ENCODE peak calls at places on chromosome 3, in eight cellular contexts. A, H, V, T, G, R, F and U are unnamed samples.
A peak's percentile ranks its signal among the peaks of the same experiment; 100 is the strongest.

GRCh38 chr3:133938770-133939495 is 43.3 kb upstream of the RAB6B start:
- DNase-seq in A (no peak), H (no peak), V (no peak), T (peak; percentile 60), G (no peak), R (peak; percentile 23), F (no peak), U (no peak)

GRCh38 chr3:158761350-158761749 is 29.1 kb upstream of the RARRES1 start:
- DNase-seq in A (no peak), H (no peak), V (no peak), T (no peak), G (no peak), R (no peak), F (no peak), U (no peak)

GRCh38 chr3:129182390-129183180 is 1.1 kb downstream of the CNBP start:
- DNase-seq in A (peak; percentile 66), H (peak; percentile 54), V (no peak), T (peak; percentile 45), G (peak; percentile 58), R (peak; percentile 50), F (no peak), U (no peak)

GRCh38 chr3:133943639-133944131 is 48.0 kb upstream of the RAB6B start:
- DNase-seq in A (peak; percentile 78), H (peak; percentile 96), V (no peak), T (peak; percentile 90), G (no peak), R (peak; percentile 98), F (no peak), U (no peak)

GRCh38 chr3:50620420-50620819 is 3.5 kb downstream of the MAPKAPK3 start:
- DNase-seq in A (no peak), H (no peak), V (no peak), T (no peak), G (no peak), R (no peak), F (no peak), U (no peak)

GRCh38 chr3:137988152-137988551 is 21.8 kb upstream of the CLDN18 start:
- DNase-seq in A (no peak), H (no peak), V (no peak), T (no peak), G (no peak), R (no peak), F (no peak), U (no peak)

GRCh38 chr3:177357352-177358084 is 160.2 kb upstream of the TBL1XR1 start:
- DNase-seq in A (peak; percentile 46), H (peak; percentile 88), V (peak; percentile 29), T (peak; percentile 96), G (peak; percentile 38), R (peak; percentile 89), F (no peak), U (no peak)

GRCh38 chr3:161222662-161223061 is 1.6 kb downstream of the NMD3 start:
- DNase-seq in A (peak; percentile 57), H (peak; percentile 43), V (no peak), T (no peak), G (no peak), R (peak; percentile 26), F (no peak), U (no peak)

GRCh38 chr3:55571216-55571813 is 84.2 kb upstream of the WNT5A start:
- DNase-seq in A (no peak), H (peak; percentile 37), V (no peak), T (peak; percentile 23), G (no peak), R (no peak), F (no peak), U (no peak)

GRCh38 chr3:154931484-154931883 is 148.6 kb upstream of the MME start:
- DNase-seq in A (peak; percentile 75), H (peak; percentile 25), V (no peak), T (peak; percentile 25), G (no peak), R (peak; percentile 79), F (no peak), U (no peak)

GRCh38 chr3:99384596-99384995 is 253.8 kb upstream of the COL8A1 start:
- DNase-seq in A (no peak), H (peak; percentile 53), V (no peak), T (peak; percentile 8), G (no peak), R (peak; percentile 39), F (no peak), U (no peak)

GRCh38 chr3:194483850-194484249 is 3.0 kb downstream of the ATP13A3 start:
- DNase-seq in A (no peak), H (no peak), V (no peak), T (no peak), G (no peak), R (no peak), F (no peak), U (no peak)

GRCh38 chr3:179801263-179801662 is 148.4 kb downstream of the USP13 start:
- DNase-seq in A (peak; percentile 98), H (peak; percentile 72), V (no peak), T (peak; percentile 88), G (no peak), R (peak; percentile 96), F (no peak), U (no peak)

GRCh38 chr3:9109570-9109914 is 139.9 kb downstream of the SRGAP3 start:
- DNase-seq in A (no peak), H (no peak), V (no peak), T (no peak), G (no peak), R (no peak), F (no peak), U (no peak)

GRCh38 chr3:9113040-9113439 is 136.4 kb downstream of the SRGAP3 start:
- DNase-seq in A (no peak), H (no peak), V (no peak), T (no peak), G (no peak), R (no peak), F (no peak), U (no peak)

GRCh38 chr3:9110802-9111201 is 138.6 kb downstream of the SRGAP3 start:
- DNase-seq in A (no peak), H (no peak), V (no peak), T (no peak), G (no peak), R (no peak), F (no peak), U (no peak)

GRCh38 chr3:9110316-9110715 is 139.1 kb downstream of the SRGAP3 start:
- DNase-seq in A (no peak), H (no peak), V (no peak), T (no peak), G (no peak), R (no peak), F (no peak), U (no peak)

GRCh38 chr3:9111349-9112265 is 137.8 kb downstream of the SRGAP3 start:
- DNase-seq in A (peak; percentile 34), H (no peak), V (no peak), T (no peak), G (no peak), R (peak; percentile 0), F (peak; percentile 29), U (no peak)
- TF ChIP-seq CTCF in A (peak; percentile 27), H (no peak), V (no peak), T (no peak), G (peak; percentile 11), R (no peak), F (no peak), U (no peak)

DNA sequence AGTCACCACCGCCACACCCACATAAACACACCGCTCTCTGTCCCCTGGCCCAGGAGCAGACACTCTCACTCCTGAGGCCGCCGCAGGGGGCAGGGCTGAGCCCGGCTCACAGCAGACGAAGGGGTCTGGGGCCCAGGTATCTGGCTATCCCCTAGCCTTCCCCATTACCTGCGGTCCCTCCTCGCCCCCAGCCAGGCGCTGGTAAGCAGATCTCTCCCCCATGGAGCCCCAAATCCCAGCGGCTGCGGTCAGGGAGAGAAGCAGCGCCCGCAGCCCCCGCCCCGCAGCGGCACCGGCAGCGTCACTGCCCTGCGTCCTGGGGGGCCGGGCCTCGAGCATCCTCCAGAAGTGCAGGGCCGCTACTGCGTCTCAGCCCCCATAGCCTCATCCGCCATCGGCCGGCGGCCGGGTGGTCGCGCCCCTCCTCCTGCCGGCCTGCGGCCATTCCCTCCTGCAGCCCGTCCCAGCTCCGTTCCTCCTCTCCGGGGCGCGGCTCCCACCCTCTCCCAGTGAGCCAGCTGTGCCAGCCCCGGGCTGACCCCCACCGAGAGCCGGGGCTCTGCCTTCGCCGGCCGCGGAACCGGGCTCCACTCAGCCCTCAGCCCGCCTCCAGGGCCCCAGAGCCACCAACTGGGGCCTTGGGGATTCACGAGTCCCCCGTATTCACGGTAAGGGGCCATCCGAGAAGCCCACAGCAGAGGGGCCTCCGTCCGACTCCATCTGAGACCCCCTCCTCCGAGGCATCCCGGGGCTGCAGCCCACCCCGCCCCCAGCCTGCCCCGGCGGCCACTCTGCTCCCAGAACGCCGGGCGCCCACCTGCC is 13.1 kb downstream of the TNK2 start:
- DNase-seq in A (peak; percentile 39), H (no peak), V (no peak), T (peak; percentile 49), G (peak; percentile 84), R (peak; percentile 11), F (peak; percentile 64), U (no peak)
- TF ChIP-seq CTCF in A (peak; percentile 54), H (peak; percentile 59), V (no peak), T (no peak), G (no peak), R (peak; percentile 24), F (peak; percentile 4), U (no peak)

DNA sequence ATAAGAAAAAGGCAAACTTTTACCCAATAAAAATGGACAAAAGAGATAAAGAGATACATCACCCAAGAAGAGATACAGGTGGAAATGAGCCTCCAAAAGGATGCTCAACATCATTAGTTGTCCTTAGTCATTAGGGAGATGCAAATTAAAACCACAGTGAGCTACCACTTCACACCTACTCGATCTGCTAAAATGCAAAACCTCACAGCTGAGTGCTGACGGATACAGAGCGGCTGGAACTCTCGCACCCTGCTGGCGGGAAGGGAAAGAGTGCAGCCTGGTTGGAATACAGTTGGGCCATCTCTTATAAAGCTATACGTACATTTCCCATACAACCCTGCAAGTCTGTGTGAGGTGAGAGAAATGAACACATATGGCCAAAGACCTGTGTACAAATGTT is 78.5 kb upstream of the PRR20G start:
- DNase-seq in A (no peak), H (no peak), V (no peak), T (no peak), G (no peak), R (no peak), F (no peak), U (no peak)
- TF ChIP-seq CTCF in A (peak; percentile 31), H (peak; percentile 9), V (no peak), T (no peak), G (no peak), R (peak; percentile 7), F (no peak), U (no peak)

GRCh38 chr3:130636480-130637234 is 110.0 kb downstream of the PIK3R4 start:
- DNase-seq in A (no peak), H (no peak), V (no peak), T (no peak), G (no peak), R (no peak), F (no peak), U (no peak)

GRCh38 chr3:130635978-130636377 is 110.7 kb downstream of the PIK3R4 start:
- DNase-seq in A (no peak), H (no peak), V (no peak), T (no peak), G (no peak), R (no peak), F (no peak), U (no peak)

DNA sequence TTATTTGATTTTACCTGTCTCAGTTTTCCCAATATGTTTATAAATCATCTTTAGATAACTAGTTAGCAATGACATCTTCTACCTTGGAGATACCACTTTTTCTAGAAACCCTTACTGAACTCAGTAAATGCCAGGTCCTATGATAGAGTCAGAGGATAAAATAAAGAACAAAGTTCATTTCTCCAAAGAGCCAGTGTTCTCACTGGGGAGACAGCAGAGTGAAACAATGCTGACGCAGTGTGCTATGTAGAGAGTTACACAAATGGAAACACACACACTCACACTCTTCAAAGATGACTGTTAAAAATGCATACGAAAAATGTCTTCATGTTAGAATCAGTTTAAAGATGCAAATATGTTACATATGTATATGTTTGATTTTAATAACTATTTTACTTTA is 111.3 kb downstream of the PIK3R4 start:
- DNase-seq in A (no peak), H (no peak), V (no peak), T (no peak), G (no peak), R (no peak), F (no peak), U (no peak)
- TF ChIP-seq CTCF in A (no peak), H (no peak), V (no peak), T (no peak), G (no peak), R (no peak), F (no peak), U (no peak)